ENCODE peak calls at places on chromosomes 6 and 20, in eight cellular contexts. G, I, M, H, N, Q, S and U are unnamed samples.
A peak's percentile ranks its signal among the peaks of the same experiment; 100 is the strongest.

GRCh38 chr6:5151955-5152401 is 66.8 kb downstream of the PPP1R3G start:
- DNase-seq in G (no peak), I (no peak), M (no peak), H (no peak), N (peak; percentile 54), Q (no peak), S (no peak), U (peak; percentile 85)

GRCh38 chr20:2751868-2752630 is 48.4 kb downstream of the CPXM1 start:
- DNase-seq in G (peak; percentile 38), I (peak; percentile 63), M (no peak), H (peak; percentile 20), N (peak; percentile 23), Q (no peak), S (no peak), U (no peak)

GRCh38 chr6:45946352-45946751 is 69.3 kb downstream of the CLIC5 start:
- DNase-seq in G (no peak), I (no peak), M (no peak), H (no peak), N (peak; percentile 90), Q (no peak), S (no peak), U (no peak)

GRCh38 chr6:18343741-18344140 is 43.4 kb upstream of the RNF144B start:
- DNase-seq in G (no peak), I (no peak), M (no peak), H (no peak), N (peak; percentile 34), Q (no peak), S (peak; percentile 91), U (peak; percentile 94)

GRCh38 chr20:9517297-9518134 is 3.1 kb downstream of the LAMP5 start:
- DNase-seq in G (no peak), I (no peak), M (no peak), H (peak; percentile 19), N (no peak), Q (no peak), S (no peak), U (no peak)

GRCh38 chr6:16180696-16181428 is 52.0 kb downstream of the MYLIP start:
- DNase-seq in G (no peak), I (no peak), M (no peak), H (no peak), N (no peak), Q (no peak), S (no peak), U (no peak)

GRCh38 chr20:23082846-23083552 is 3.1 kb downstream of the CD93 start:
- DNase-seq in G (no peak), I (no peak), M (no peak), H (no peak), N (no peak), Q (no peak), S (peak; percentile 89), U (peak; percentile 32)

GRCh38 chr6:150539568-150539967 is 60.1 kb upstream of the PLEKHG1 start:
- DNase-seq in G (no peak), I (no peak), M (no peak), H (no peak), N (no peak), Q (no peak), S (no peak), U (peak; percentile 39)

GRCh38 chr6:16430661-16431089 is 192.3 kb downstream of the GMPR start:
- DNase-seq in G (no peak), I (no peak), M (no peak), H (no peak), N (peak; percentile 73), Q (no peak), S (no peak), U (no peak)

GRCh38 chr6:39843305-39844020 is 51.3 kb downstream of the DAAM2 start:
- DNase-seq in G (no peak), I (no peak), M (no peak), H (no peak), N (peak; percentile 22), Q (no peak), S (no peak), U (no peak)

GRCh38 chr20:46179811-46180326 is 61.8 kb downstream of the CD40 start:
- DNase-seq in G (no peak), I (no peak), M (no peak), H (no peak), N (no peak), Q (no peak), S (no peak), U (no peak)

GRCh38 chr20:34536798-34537394 is 20.7 kb downstream of the DYNLRB1 start:
- DNase-seq in G (no peak), I (no peak), M (no peak), H (peak; percentile 18), N (peak; percentile 52), Q (peak; percentile 70), S (peak; percentile 32), U (no peak)

GRCh38 chr6:15417811-15418210 is 171.9 kb downstream of the JARID2 start:
- DNase-seq in G (no peak), I (no peak), M (no peak), H (no peak), N (peak; percentile 33), Q (no peak), S (no peak), U (peak; percentile 97)

GRCh38 chr20:38246357-38247165 is 14.0 kb downstream of the KIAA1755 start:
- DNase-seq in G (no peak), I (no peak), M (no peak), H (no peak), N (peak; percentile 18), Q (no peak), S (no peak), U (no peak)

GRCh38 chr6:43992783-43993505 is 134.3 kb downstream of the MRPL14 start:
- DNase-seq in G (no peak), I (no peak), M (peak; percentile 50), H (no peak), N (no peak), Q (no peak), S (no peak), U (no peak)

GRCh38 chr20:44481719-44482416 is 6.2 kb downstream of the TTPAL start:
- DNase-seq in G (no peak), I (no peak), M (no peak), H (no peak), N (no peak), Q (no peak), S (no peak), U (no peak)

GRCh38 chr20:63956664-63957003 is 418 bp upstream of the UCKL1 start:
- DNase-seq in G (no peak), I (no peak), M (no peak), H (no peak), N (no peak), Q (no peak), S (no peak), U (no peak)

GRCh38 chr6:11637266-11637665 is 99.7 kb downstream of the TMEM170B start:
- DNase-seq in G (no peak), I (peak; percentile 15), M (no peak), H (no peak), N (no peak), Q (no peak), S (no peak), U (no peak)

GRCh38 chr20:32585011-32585518 is at the start of gene NOL4L:
- DNase-seq in G (peak; percentile 24), I (no peak), M (no peak), H (no peak), N (peak; percentile 50), Q (peak; percentile 43), S (no peak), U (no peak)

GRCh38 chr20:34083137-34083536 is 28.9 kb downstream of the EIF2S2 start:
- DNase-seq in G (no peak), I (peak; percentile 85), M (peak; percentile 72), H (no peak), N (peak; percentile 98), Q (no peak), S (peak; percentile 32), U (peak; percentile 83)

DNA sequence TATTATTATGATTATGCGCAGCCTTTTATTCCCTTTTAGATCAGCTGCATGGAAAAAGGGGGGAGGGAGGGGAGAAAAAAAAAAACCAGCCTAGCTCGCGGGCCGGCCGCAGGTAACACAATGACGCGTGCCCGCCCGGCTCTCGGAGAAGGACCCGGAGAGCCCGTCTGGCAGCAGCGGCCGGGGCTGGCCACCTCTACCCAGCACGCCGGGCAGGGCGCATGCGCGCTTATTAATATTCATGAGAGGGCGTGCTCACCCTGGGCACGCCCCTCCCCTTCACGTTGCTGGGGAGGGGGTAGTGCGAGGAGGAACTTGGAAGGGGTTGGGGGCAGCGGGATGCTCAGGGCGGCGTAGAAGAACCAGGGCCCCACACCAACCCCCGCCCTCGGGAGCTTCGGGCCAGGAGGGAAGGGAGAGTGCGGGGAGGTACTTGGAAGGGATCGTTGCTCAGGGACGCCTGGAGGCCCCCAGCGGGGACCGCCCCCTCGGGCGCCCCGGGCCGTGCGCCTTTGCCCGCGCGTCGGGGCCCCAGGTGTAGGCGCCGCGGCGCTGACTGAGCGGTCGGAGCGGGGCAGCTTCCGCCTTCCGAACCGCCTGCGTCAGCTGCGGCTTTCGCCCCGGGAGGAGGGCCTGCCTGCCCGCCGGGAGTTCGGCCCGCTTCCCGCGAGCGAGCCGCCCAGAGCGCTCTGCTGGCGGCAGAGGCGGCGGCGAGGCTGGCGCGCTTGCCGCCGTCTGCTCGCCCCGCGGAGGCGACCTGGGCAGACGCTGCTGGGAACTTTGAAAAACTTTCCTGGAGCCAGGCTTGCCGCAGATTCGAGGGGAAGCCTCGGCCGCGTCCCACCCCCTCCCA is at the start of gene JAG1:
- DNase-seq in G (peak; percentile 40), I (peak; percentile 98), M (peak; percentile 96), H (peak; percentile 91), N (peak; percentile 96), Q (peak; percentile 90), S (peak; percentile 94), U (peak; percentile 94)
- H3K4me1 ChIP-seq in G (no peaks in the 10 kb centered on the region), I (peaks cover 10% of the 10 kb centered on the region), M (peaks cover 38% of the 10 kb centered on the region), H (peaks cover 12% of the 10 kb centered on the region), N (peaks cover 12% of the 10 kb centered on the region), Q (peaks cover 40% of the 10 kb centered on the region), S (peaks cover 31% of the 10 kb centered on the region), U (peaks cover 19% of the 10 kb centered on the region)

DNA sequence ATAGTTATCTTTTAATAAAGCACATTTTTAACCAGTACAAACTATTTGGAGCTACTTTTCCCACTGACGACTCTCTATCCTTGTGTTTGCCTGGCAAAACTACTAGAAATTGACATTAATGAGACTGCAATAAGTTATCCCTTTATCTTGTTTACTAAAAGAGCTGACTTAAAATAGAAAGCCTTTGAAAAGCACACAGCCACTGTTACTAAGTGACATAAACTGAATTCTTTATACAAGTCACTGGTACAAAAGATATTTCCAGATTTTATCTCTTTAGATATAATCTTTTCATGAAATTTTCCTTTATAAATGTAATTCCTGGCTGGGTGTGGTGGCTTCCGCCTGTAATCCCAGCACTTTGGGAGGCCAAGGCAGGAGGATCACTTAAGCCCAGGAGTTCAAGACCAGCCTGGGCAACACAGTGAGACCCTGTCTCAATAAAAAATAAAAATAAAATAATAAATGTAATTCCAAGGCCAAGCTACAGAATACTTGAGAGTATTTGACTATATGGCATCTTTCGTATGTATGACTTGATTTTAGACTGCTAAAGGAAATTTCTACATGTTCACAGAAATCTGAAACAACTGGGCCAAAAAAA is 9.5 kb downstream of the MBOAT1 start:
- DNase-seq in G (no peak), I (no peak), M (no peak), H (no peak), N (no peak), Q (no peak), S (no peak), U (no peak)
- H3K27ac ChIP-seq in G (no peak overlapping the region), I (no peak overlapping the region), M (no peak overlapping the region), H (peak overlapping the region; percentile 95), N (no peak overlapping the region), Q (no peak overlapping the region), S (no peak overlapping the region), U (peak overlapping the region; percentile 67)

GRCh38 chr6:70547313-70547712 is 19.4 kb upstream of the SDHAF4 start:
- DNase-seq in G (no peak), I (no peak), M (no peak), H (peak; percentile 14), N (peak; percentile 42), Q (no peak), S (peak; percentile 17), U (no peak)
- TF ChIP-seq CTCF in G (no peak), I (peak; percentile 36), M (no peak), H (peak; percentile 38), N (peak; percentile 45), Q (peak; percentile 47), S (peak; percentile 9), U (peak; percentile 56)

GRCh38 chr6:89356644-89357043 is 4.1 kb upstream of the UBE2J1 start:
- DNase-seq in G (no peak), I (no peak), M (no peak), H (peak; percentile 79), N (no peak), Q (peak; percentile 84), S (no peak), U (no peak)
- H3K4me1 ChIP-seq in G (peaks cover 29% of the 10 kb centered on the region), I (peaks cover 5% of the 10 kb centered on the region), M (peaks cover 8% of the 10 kb centered on the region), H (peaks cover 76% of the 10 kb centered on the region), N (no peaks in the 10 kb centered on the region), Q (peaks cover 81% of the 10 kb centered on the region), S (peaks cover 4% of the 10 kb centered on the region), U (peaks cover under 1% of the 10 kb centered on the region)